ENCODE peak calls at places on chromosomes 16 and 17, in nine cellular contexts. X, T, U, V, K, N, P, M and O are unnamed samples.

GRCh38 chr16:48617711-48618148 is 7.8 kb upstream of the N4BP1 start:
- DNase-seq in X (peak), T (no peak), U (no peak), V (no peak), K (no peak), N (peak), P (no peak), M (no peak), O (no peak)

GRCh38 chr16:2971134-2971984 is 2.2 kb downstream of the PAQR4 start:
- DNase-seq in X (no peak), T (no peak), U (no peak), V (no peak), K (no peak), N (no peak), P (peak), M (no peak), O (no peak)

GRCh38 chr16:70674221-70675014 is 11.4 kb downstream of the MTSS2 start:
- DNase-seq in X (no peak), T (no peak), U (no peak), V (peak), K (no peak), N (no peak), P (no peak), M (no peak), O (peak)

GRCh38 chr17:63445571-63446217 is 412 bp downstream of the CYB561 start:
- DNase-seq in X (peak), T (no peak), U (peak), V (no peak), K (peak), N (no peak), P (peak), M (peak), O (peak)

GRCh38 chr16:12901204-12901596 is 198 bp upstream of the SHISA9 start:
- DNase-seq in X (no peak), T (no peak), U (no peak), V (no peak), K (no peak), N (no peak), P (peak), M (no peak), O (no peak)

GRCh38 chr16:12674096-12674495 is 129.6 kb downstream of the CPPED1 start:
- DNase-seq in X (no peak), T (no peak), U (no peak), V (no peak), K (no peak), N (no peak), P (no peak), M (no peak), O (no peak)

GRCh38 chr16:84699712-84700517 is at the start of gene USP10:
- DNase-seq in X (peak), T (peak), U (peak), V (peak), K (peak), N (peak), P (peak), M (peak), O (peak)

GRCh38 chr16:84143784-84144199 is 1.2 kb downstream of the HSDL1 start:
- DNase-seq in X (peak), T (no peak), U (no peak), V (no peak), K (no peak), N (no peak), P (no peak), M (no peak), O (no peak)

GRCh38 chr16:76854234-76854633 is 336.8 kb upstream of the MON1B start:
- DNase-seq in X (peak), T (no peak), U (no peak), V (no peak), K (no peak), N (no peak), P (no peak), M (no peak), O (no peak)

GRCh38 chr17:73196500-73196899 is 3.6 kb downstream of the COG1 start:
- DNase-seq in X (no peak), T (peak), U (no peak), V (no peak), K (peak), N (peak), P (peak), M (no peak), O (peak)

GRCh38 chr17:50345443-50346312 is at the start of gene XYLT2:
- DNase-seq in X (peak), T (peak), U (peak), V (peak), K (peak), N (peak), P (peak), M (peak), O (peak)

GRCh38 chr16:19659554-19659953 is 58.5 kb downstream of the KNOP1 start:
- DNase-seq in X (no peak), T (no peak), U (no peak), V (no peak), K (no peak), N (no peak), P (no peak), M (no peak), O (no peak)

GRCh38 chr16:58022601-58023371 is 2.8 kb upstream of the MMP15 start:
- DNase-seq in X (peak), T (peak), U (peak), V (peak), K (no peak), N (peak), P (peak), M (no peak), O (peak)

GRCh38 chr16:31485571-31485970 is 2.6 kb downstream of the SLC5A2 start:
- DNase-seq in X (no peak), T (peak), U (no peak), V (peak), K (no peak), N (no peak), P (peak), M (no peak), O (no peak)

GRCh38 chr17:28325221-28325620 is 6.2 kb downstream of the TMEM97 start:
- DNase-seq in X (no peak), T (no peak), U (no peak), V (no peak), K (no peak), N (no peak), P (no peak), M (no peak), O (no peak)

GRCh38 chr16:1048442-1049112 is 24.0 kb upstream of the SSTR5 start:
- DNase-seq in X (peak), T (no peak), U (no peak), V (no peak), K (peak), N (peak), P (peak), M (no peak), O (no peak)

GRCh38 chr17:27582696-27583095 is 48.3 kb upstream of the LGALS9 start:
- DNase-seq in X (no peak), T (no peak), U (no peak), V (no peak), K (no peak), N (no peak), P (peak), M (no peak), O (no peak)

GRCh38 chr16:3578610-3579551 is 1.7 kb upstream of the NLRC3 start:
- DNase-seq in X (no peak), T (no peak), U (no peak), V (peak), K (no peak), N (no peak), P (no peak), M (no peak), O (peak)

GRCh38 chr17:36592316-36592710 is 634 bp downstream of the DHRS11 start:
- DNase-seq in X (peak), T (no peak), U (no peak), V (peak), K (peak), N (peak), P (no peak), M (no peak), O (peak)

GRCh38 chr16:88306860-88307545 is 75.8 kb upstream of the ZNF469 start:
- DNase-seq in X (peak), T (no peak), U (peak), V (no peak), K (no peak), N (no peak), P (no peak), M (no peak), O (no peak)

GRCh38 chr16:30941600-30942420 is 7.1 kb upstream of the ORAI3 start:
- DNase-seq in X (peak), T (peak), U (peak), V (peak), K (peak), N (peak), P (peak), M (peak), O (peak)

GRCh38 chr16:1338119-1338730 is 4.8 kb downstream of the BAIAP3 start:
- DNase-seq in X (peak), T (no peak), U (no peak), V (no peak), K (peak), N (no peak), P (peak), M (no peak), O (peak)

GRCh38 chr17:28949185-28950016 is 1.9 kb downstream of the PHF12 start:
- DNase-seq in X (peak), T (peak), U (peak), V (peak), K (peak), N (peak), P (peak), M (no peak), O (peak)

GRCh38 chr16:85955566-85955965 is 56.6 kb downstream of the IRF8 start:
- DNase-seq in X (no peak), T (no peak), U (no peak), V (no peak), K (no peak), N (no peak), P (no peak), M (no peak), O (no peak)

DNA sequence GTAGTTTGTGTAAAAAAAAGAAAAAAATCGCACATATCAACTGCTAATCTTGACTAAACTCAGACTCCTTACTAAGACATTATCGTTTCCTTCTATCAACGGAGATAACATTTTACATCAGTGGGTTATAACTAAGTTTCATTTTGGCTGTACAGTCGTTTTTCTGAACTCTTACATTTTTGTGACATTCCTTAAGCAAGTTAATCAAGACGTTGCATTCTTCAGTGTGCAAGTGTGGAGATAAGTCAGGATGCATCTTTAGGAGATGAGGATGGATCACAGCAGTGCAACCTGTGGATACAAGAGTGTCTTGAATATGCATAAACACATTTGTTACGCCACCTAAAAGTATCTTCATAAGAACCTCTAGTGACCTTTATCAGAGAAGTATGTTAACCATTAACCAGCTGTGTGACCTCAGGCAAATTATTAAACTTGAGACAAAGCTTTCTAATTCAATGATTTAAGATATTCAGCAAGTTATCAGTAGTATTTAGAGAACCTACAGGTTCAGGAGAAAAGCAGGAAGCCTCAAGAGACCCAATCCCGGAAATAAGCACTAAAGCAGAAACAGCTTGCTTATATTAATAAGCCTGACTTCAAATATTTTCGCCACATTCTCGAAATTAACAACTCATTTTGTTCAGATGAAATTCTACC is 9.4 kb downstream of the CMC2 start:
- DNase-seq in X (no peak), T (no peak), U (no peak), V (no peak), K (peak), N (no peak), P (no peak), M (no peak), O (no peak)
- H3K4me3 ChIP-seq in X (no peak), T (peak), U (peak), V (peak), K (peak), N (peak), P (peak), M (no peak), O (peak)

GRCh38 chr17:30519166-30519565 is 42.0 kb downstream of the GOSR1 start:
- DNase-seq in X (no peak), T (no peak), U (no peak), V (no peak), K (no peak), N (no peak), P (no peak), M (no peak), O (no peak)

GRCh38 chr17:30514895-30515596 is 37.8 kb downstream of the GOSR1 start:
- DNase-seq in X (peak), T (no peak), U (no peak), V (no peak), K (no peak), N (no peak), P (no peak), M (no peak), O (no peak)

GRCh38 chr17:30517786-30518185 is 40.6 kb downstream of the GOSR1 start:
- DNase-seq in X (no peak), T (no peak), U (no peak), V (no peak), K (no peak), N (no peak), P (no peak), M (no peak), O (no peak)

GRCh38 chr17:30513346-30513745 is 36.1 kb downstream of the GOSR1 start:
- DNase-seq in X (no peak), T (no peak), U (no peak), V (no peak), K (no peak), N (no peak), P (no peak), M (no peak), O (no peak)
- TF ChIP-seq POLR2A in X (no peak), T (no peak), U (no peak), V (no peak), K (no peak), N (no peak), P (no peak), M (no peak), O (no peak)

DNA sequence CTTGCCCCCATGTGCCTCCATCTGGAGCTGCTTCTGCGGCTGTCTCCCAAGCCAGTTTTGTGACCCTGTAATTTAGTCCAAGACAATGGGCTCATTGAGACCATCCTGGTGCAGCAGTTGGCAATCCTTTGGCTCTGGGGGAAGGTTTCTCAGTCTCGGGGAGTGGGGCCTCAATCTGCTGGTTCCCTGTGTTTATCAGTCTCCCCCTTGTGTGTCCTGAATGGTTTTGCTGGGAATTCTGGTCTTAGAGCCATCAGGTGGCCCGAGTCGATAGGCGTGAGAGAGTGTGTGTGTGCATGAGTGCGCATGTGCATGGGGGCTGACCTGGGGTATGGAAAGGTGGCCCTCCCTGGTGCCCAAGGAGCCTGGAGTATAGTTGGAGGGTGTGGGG is 234.8 kb downstream of the SEC14L1 start:
- DNase-seq in X (no peak), T (no peak), U (no peak), V (no peak), K (no peak), N (no peak), P (no peak), M (no peak), O (no peak)
- H3K27ac ChIP-seq in X (peak), T (peak), U (peak), V (peak), K (no peak), N (peak), P (peak), M (no peak), O (no peak)

DNA sequence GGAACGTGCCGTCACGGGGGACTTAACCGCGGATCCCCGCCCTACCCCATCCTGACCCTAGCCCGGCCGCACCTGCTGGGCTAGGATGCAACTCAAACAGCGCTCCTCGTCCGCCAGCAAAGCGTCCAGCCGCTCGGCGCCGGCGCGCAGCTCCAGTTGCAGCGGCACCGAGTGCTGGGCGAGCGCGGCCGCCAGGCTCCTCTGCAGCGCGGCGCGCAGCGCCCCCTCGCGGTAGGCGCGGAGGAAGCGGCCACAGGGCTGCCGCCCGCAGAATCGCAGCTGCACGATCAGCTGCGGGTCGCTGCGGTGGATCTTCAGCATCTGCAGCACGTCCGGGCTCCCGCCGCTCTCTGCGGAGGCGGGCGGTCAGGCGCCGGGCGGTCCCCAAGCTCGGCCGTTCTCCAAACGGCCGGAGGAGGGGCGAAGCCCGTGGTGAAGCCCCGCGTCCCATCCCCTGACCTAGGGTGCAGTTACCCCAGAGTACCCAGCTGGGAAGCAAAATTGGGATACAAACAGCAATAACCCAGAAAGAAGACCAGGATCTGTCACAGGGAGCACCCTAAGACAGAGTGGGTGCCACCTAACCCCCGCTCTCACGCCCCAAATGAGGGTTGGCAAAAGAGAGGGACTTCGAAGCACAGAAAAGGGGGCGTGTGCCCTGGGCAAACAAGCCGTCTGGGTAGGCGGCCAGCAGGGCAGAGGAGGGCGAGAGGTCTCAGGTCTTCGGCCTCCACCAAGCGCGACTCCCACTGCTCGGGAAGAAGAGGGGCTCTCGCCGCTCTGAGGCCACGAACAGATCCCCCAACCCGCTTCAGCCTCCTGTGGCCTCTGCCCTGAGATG is 4.2 kb downstream of the TRADD start:
- DNase-seq in X (peak), T (peak), U (no peak), V (peak), K (peak), N (peak), P (peak), M (no peak), O (peak)
- H3K4me3 ChIP-seq in X (no peak), T (peak), U (no peak), V (peak), K (no peak), N (peak), P (no peak), M (no peak), O (no peak)

GRCh38 chr17:65453204-65453931 is 108.1 kb downstream of the AXIN2 start:
- DNase-seq in X (no peak), T (no peak), U (no peak), V (no peak), K (no peak), N (no peak), P (no peak), M (no peak), O (no peak)
- TF ChIP-seq POLR2A in X (no peak), T (no peak), U (no peak), V (no peak), K (no peak), N (no peak), P (no peak), M (no peak), O (no peak)

DNA sequence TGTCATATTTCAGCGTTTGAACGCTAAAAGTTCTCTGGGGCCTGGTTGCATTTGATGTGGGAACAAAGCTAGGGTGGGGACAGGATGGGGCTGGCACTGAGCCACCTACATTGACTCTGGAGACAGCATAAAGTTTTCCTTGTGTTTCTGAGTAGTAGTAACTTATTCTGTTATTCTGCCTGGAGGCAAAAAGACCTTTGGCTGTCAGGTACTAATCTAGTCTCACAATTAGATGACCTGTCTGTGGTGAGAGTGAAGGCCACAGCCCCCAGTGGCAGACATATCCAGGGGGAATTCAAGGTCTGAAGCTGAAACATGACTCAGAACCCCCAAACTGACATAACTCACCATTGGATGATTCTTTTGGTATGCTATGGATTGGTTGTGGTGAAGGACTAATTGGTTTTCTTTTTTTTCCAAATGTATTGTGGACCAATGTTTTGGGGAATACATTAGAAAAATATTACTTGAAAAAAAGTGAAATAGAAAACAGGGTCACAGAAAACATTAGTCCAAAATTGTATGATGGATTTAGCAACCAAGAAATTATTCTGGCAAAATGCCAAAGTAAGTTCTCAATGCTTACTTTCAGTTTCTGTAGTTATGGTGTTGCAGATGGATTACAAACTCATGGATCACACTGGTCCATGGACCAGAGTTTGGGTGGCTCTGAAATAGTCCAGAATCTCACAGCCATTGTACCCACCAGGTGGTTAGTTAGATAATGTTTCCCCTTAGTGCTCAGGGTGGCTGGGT is 10.5 kb upstream of the SALL1 start:
- DNase-seq in X (no peak), T (no peak), U (no peak), V (no peak), K (no peak), N (no peak), P (no peak), M (no peak), O (no peak)
- H3K27ac ChIP-seq in X (no peak), T (no peak), U (no peak), V (no peak), K (no peak), N (no peak), P (no peak), M (no peak), O (no peak)

GRCh38 chr17:74215332-74215727 is 2.0 kb downstream of the TTYH2 start:
- DNase-seq in X (no peak), T (no peak), U (no peak), V (no peak), K (no peak), N (peak), P (no peak), M (no peak), O (no peak)
- H3K4me3 ChIP-seq in X (no peak), T (no peak), U (no peak), V (no peak), K (no peak), N (peak), P (no peak), M (no peak), O (no peak)

DNA sequence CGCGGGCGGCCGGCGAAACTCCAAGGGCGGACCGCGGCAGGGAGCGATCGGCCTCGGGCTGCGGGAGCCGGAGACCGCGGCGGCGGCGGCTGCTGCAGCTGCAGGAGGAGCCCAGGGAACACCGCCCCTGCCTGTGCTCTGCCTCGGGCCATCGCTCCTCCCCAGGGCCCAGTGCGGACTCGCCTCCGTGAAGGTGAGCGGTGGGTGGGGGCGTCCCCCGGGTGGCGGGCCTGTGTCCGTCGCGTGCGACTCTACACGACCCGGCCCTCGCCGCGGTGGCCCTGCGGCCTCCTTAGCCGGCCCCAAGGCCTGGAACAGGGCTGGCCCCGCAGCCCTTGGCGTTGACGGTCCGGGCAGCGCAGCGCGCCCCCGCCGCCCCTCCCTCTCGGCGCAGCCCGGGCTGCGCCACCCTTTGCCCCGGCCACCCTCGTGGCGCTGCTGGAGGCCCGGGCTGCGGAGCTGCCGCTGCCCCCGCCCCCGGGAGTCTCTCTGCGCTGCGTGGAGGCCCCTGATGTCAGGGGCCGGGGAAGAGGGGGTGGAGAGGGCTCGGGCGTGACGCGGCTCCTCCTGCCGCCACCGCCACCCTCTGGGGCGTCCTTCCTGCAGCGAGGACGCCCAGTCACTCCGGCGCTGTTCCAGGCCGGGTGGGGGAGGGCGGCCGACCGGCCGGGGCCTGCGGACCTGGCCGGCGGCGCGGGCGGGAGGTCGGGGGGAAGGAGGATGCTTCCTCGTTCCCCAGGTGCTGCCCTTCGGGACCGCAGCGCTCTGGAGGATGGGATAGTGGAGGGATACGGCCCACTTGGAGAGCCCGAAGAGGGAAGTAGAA is 485 bp downstream of the DYNLL2 start:
- DNase-seq in X (peak), T (peak), U (peak), V (peak), K (peak), N (peak), P (peak), M (no peak), O (peak)
- TF ChIP-seq POLR2A in X (peak), T (no peak), U (no peak), V (no peak), K (peak), N (peak), P (peak), M (no peak), O (peak)